ENCODE peak calls at places on chromosomes 7 and 10, in six cellular contexts. One of them, this sample, is unnamed.

GRCh38 chr7:110922906-110923305 is 168.0 kb upstream of the LRRN3 start:
- DNase-seq in tibial nerve: no peak
- DNase-seq in prostate gland: no peak
- DNase-seq in body of pancreas: no peak
- DNase-seq in stomach: no peak
- DNase-seq in transverse colon: no peak
- DNase-seq in this sample: no peak

GRCh38 chr7:50707607-50708006 is 75.1 kb downstream of the GRB10 start:
- DNase-seq in tibial nerve: no peak
- DNase-seq in prostate gland: no peak
- DNase-seq in body of pancreas: no peak
- DNase-seq in stomach: no peak
- DNase-seq in transverse colon: no peak
- DNase-seq in this sample: no peak

GRCh38 chr10:74153123-74153522 is 2.1 kb downstream of the ADK start:
- DNase-seq in tibial nerve: no peak
- DNase-seq in prostate gland: no peak
- DNase-seq in body of pancreas: peak
- DNase-seq in stomach: no peak
- DNase-seq in transverse colon: no peak
- DNase-seq in this sample: no peak

GRCh38 chr7:27961255-27961654 is 219.3 kb downstream of the JAZF1 start:
- DNase-seq in tibial nerve: no peak
- DNase-seq in prostate gland: no peak
- DNase-seq in body of pancreas: no peak
- DNase-seq in stomach: no peak
- DNase-seq in transverse colon: no peak
- DNase-seq in this sample: no peak

GRCh38 chr7:131004371-131004770 is 270.4 kb upstream of the KLF14 start:
- DNase-seq in tibial nerve: no peak
- DNase-seq in prostate gland: no peak
- DNase-seq in body of pancreas: no peak
- DNase-seq in stomach: no peak
- DNase-seq in transverse colon: no peak
- DNase-seq in this sample: no peak

GRCh38 chr7:50393076-50393475 is 57.1 kb downstream of the FIGNL1 start:
- DNase-seq in tibial nerve: no peak
- DNase-seq in prostate gland: no peak
- DNase-seq in body of pancreas: no peak
- DNase-seq in stomach: no peak
- DNase-seq in transverse colon: no peak
- DNase-seq in this sample: no peak

GRCh38 chr10:69504576-69505250 is 53.4 kb downstream of the TSPAN15 start:
- DNase-seq in tibial nerve: no peak
- DNase-seq in prostate gland: no peak
- DNase-seq in body of pancreas: no peak
- DNase-seq in stomach: no peak
- DNase-seq in transverse colon: no peak
- DNase-seq in this sample: peak

GRCh38 chr7:8442295-8442813 is 8.9 kb downstream of the NXPH1 start:
- DNase-seq in tibial nerve: no peak
- DNase-seq in prostate gland: no peak
- DNase-seq in body of pancreas: no peak
- DNase-seq in stomach: no peak
- DNase-seq in transverse colon: no peak
- DNase-seq in this sample: no peak

GRCh38 chr7:50660040-50660829 is 95.0 kb upstream of the DDC start:
- DNase-seq in tibial nerve: no peak
- DNase-seq in prostate gland: no peak
- DNase-seq in body of pancreas: peak
- DNase-seq in stomach: no peak
- DNase-seq in transverse colon: peak
- DNase-seq in this sample: no peak

GRCh38 chr10:72802291-72803118 is 91.0 kb upstream of the OIT3 start:
- DNase-seq in tibial nerve: no peak
- DNase-seq in prostate gland: no peak
- DNase-seq in body of pancreas: no peak
- DNase-seq in stomach: no peak
- DNase-seq in transverse colon: no peak
- DNase-seq in this sample: no peak

GRCh38 chr10:34854147-34854601 is 39.1 kb upstream of the PARD3 start:
- DNase-seq in tibial nerve: no peak
- DNase-seq in prostate gland: peak
- DNase-seq in body of pancreas: no peak
- DNase-seq in stomach: no peak
- DNase-seq in transverse colon: no peak
- DNase-seq in this sample: peak

GRCh38 chr10:98019784-98020183 is 10.6 kb downstream of the CRTAC1 start:
- DNase-seq in tibial nerve: no peak
- DNase-seq in prostate gland: no peak
- DNase-seq in body of pancreas: no peak
- DNase-seq in stomach: no peak
- DNase-seq in transverse colon: no peak
- DNase-seq in this sample: no peak

GRCh38 chr10:125414998-125415397 is 254.6 kb upstream of the CTBP2 start:
- DNase-seq in tibial nerve: no peak
- DNase-seq in prostate gland: no peak
- DNase-seq in body of pancreas: no peak
- DNase-seq in stomach: no peak
- DNase-seq in transverse colon: no peak
- DNase-seq in this sample: no peak

GRCh38 chr10:70913546-70914240 is 25.3 kb upstream of the PCBD1 start:
- DNase-seq in tibial nerve: no peak
- DNase-seq in prostate gland: no peak
- DNase-seq in body of pancreas: no peak
- DNase-seq in stomach: no peak
- DNase-seq in transverse colon: no peak
- DNase-seq in this sample: no peak

GRCh38 chr10:101558671-101559595 is 29.1 kb downstream of the POLL start:
- DNase-seq in tibial nerve: no peak
- DNase-seq in prostate gland: no peak
- DNase-seq in body of pancreas: no peak
- DNase-seq in stomach: no peak
- DNase-seq in transverse colon: no peak
- DNase-seq in this sample: peak

GRCh38 chr10:17019696-17020095 is 109.9 kb downstream of the CUBN start:
- DNase-seq in tibial nerve: no peak
- DNase-seq in prostate gland: no peak
- DNase-seq in body of pancreas: no peak
- DNase-seq in stomach: no peak
- DNase-seq in transverse colon: peak
- DNase-seq in this sample: no peak

GRCh38 chr10:17022399-17022798 is 107.2 kb downstream of the CUBN start:
- DNase-seq in tibial nerve: no peak
- DNase-seq in prostate gland: no peak
- DNase-seq in body of pancreas: no peak
- DNase-seq in stomach: no peak
- DNase-seq in transverse colon: no peak
- DNase-seq in this sample: no peak

GRCh38 chr10:17022898-17023297 is 106.7 kb downstream of the CUBN start:
- DNase-seq in tibial nerve: no peak
- DNase-seq in prostate gland: no peak
- DNase-seq in body of pancreas: no peak
- DNase-seq in stomach: no peak
- DNase-seq in transverse colon: no peak
- DNase-seq in this sample: no peak

GRCh38 chr10:17023386-17024298 is 106.0 kb downstream of the CUBN start:
- DNase-seq in tibial nerve: no peak
- DNase-seq in prostate gland: no peak
- DNase-seq in body of pancreas: peak
- DNase-seq in stomach: peak
- DNase-seq in transverse colon: peak
- DNase-seq in this sample: peak

GRCh38 chr10:17021661-17022060 is 108.0 kb downstream of the CUBN start:
- DNase-seq in tibial nerve: no peak
- DNase-seq in prostate gland: no peak
- DNase-seq in body of pancreas: no peak
- DNase-seq in stomach: no peak
- DNase-seq in transverse colon: no peak
- DNase-seq in this sample: no peak
- H3K4me3 ChIP-seq in tibial nerve: no peak
- H3K4me3 ChIP-seq in prostate gland: no peak
- H3K4me3 ChIP-seq in body of pancreas: no peak
- H3K4me3 ChIP-seq in stomach: no peak
- H3K4me3 ChIP-seq in transverse colon: no peak
- H3K4me3 ChIP-seq in this sample: no peak

GRCh38 chr7:104955276-104955675 is 58.7 kb upstream of the KMT2E start:
- DNase-seq in tibial nerve: no peak
- DNase-seq in prostate gland: no peak
- DNase-seq in body of pancreas: no peak
- DNase-seq in stomach: no peak
- DNase-seq in transverse colon: no peak
- DNase-seq in this sample: no peak

GRCh38 chr7:104960741-104961479 is 53.1 kb upstream of the KMT2E start:
- DNase-seq in tibial nerve: no peak
- DNase-seq in prostate gland: peak
- DNase-seq in body of pancreas: peak
- DNase-seq in stomach: no peak
- DNase-seq in transverse colon: no peak
- DNase-seq in this sample: no peak

GRCh38 chr7:104958278-104958903 is 55.6 kb upstream of the KMT2E start:
- DNase-seq in tibial nerve: no peak
- DNase-seq in prostate gland: no peak
- DNase-seq in body of pancreas: no peak
- DNase-seq in stomach: peak
- DNase-seq in transverse colon: no peak
- DNase-seq in this sample: no peak

GRCh38 chr7:104951546-104951945 is 62.5 kb upstream of the KMT2E start:
- DNase-seq in tibial nerve: peak
- DNase-seq in prostate gland: no peak
- DNase-seq in body of pancreas: peak
- DNase-seq in stomach: no peak
- DNase-seq in transverse colon: no peak
- DNase-seq in this sample: no peak

GRCh38 chr7:104956753-104957450 is 57.1 kb upstream of the KMT2E start:
- DNase-seq in tibial nerve: no peak
- DNase-seq in prostate gland: no peak
- DNase-seq in body of pancreas: no peak
- DNase-seq in stomach: no peak
- DNase-seq in transverse colon: no peak
- DNase-seq in this sample: no peak
- H3K27ac ChIP-seq in tibial nerve: peak
- H3K27ac ChIP-seq in prostate gland: peak
- H3K27ac ChIP-seq in body of pancreas: no peak
- H3K27ac ChIP-seq in stomach: peak
- H3K27ac ChIP-seq in transverse colon: peak
- H3K27ac ChIP-seq in this sample: peak

GRCh38 chr7:128947854-128948253 is 10.1 kb downstream of the IRF5 start:
- DNase-seq in tibial nerve: no peak
- DNase-seq in prostate gland: no peak
- DNase-seq in body of pancreas: no peak
- DNase-seq in stomach: no peak
- DNase-seq in transverse colon: no peak
- DNase-seq in this sample: no peak

GRCh38 chr7:128945668-128946366 is 8.1 kb downstream of the IRF5 start:
- DNase-seq in tibial nerve: no peak
- DNase-seq in prostate gland: no peak
- DNase-seq in body of pancreas: no peak
- DNase-seq in stomach: no peak
- DNase-seq in transverse colon: no peak
- DNase-seq in this sample: no peak

GRCh38 chr7:128941946-128942526 is 4.3 kb downstream of the IRF5 start:
- DNase-seq in tibial nerve: no peak
- DNase-seq in prostate gland: no peak
- DNase-seq in body of pancreas: no peak
- DNase-seq in stomach: no peak
- DNase-seq in transverse colon: no peak
- DNase-seq in this sample: no peak

GRCh38 chr7:128946936-128947830 is 9.5 kb downstream of the IRF5 start:
- DNase-seq in tibial nerve: no peak
- DNase-seq in prostate gland: no peak
- DNase-seq in body of pancreas: no peak
- DNase-seq in stomach: no peak
- DNase-seq in transverse colon: no peak
- DNase-seq in this sample: no peak

GRCh38 chr7:128944487-128945236 is 6.9 kb downstream of the IRF5 start:
- DNase-seq in tibial nerve: no peak
- DNase-seq in prostate gland: no peak
- DNase-seq in body of pancreas: no peak
- DNase-seq in stomach: no peak
- DNase-seq in transverse colon: no peak
- DNase-seq in this sample: no peak
- TF ChIP-seq POLR2A in tibial nerve: no peak
- TF ChIP-seq POLR2A in prostate gland: no peak
- TF ChIP-seq POLR2A in body of pancreas: no peak
- TF ChIP-seq POLR2A in stomach: no peak
- TF ChIP-seq POLR2A in transverse colon: no peak
- TF ChIP-seq POLR2A in this sample: no peak

GRCh38 chr10:95756061-95756751 is at the start of gene ENTPD1:
- DNase-seq in tibial nerve: no peak
- DNase-seq in prostate gland: no peak
- DNase-seq in body of pancreas: peak
- DNase-seq in stomach: no peak
- DNase-seq in transverse colon: peak
- DNase-seq in this sample: no peak

GRCh38 chr10:95759233-95759826 is 3.4 kb downstream of the ENTPD1 start:
- DNase-seq in tibial nerve: no peak
- DNase-seq in prostate gland: no peak
- DNase-seq in body of pancreas: no peak
- DNase-seq in stomach: no peak
- DNase-seq in transverse colon: no peak
- DNase-seq in this sample: no peak

GRCh38 chr10:95756796-95757657 is 1.1 kb downstream of the ENTPD1 start:
- DNase-seq in tibial nerve: no peak
- DNase-seq in prostate gland: no peak
- DNase-seq in body of pancreas: no peak
- DNase-seq in stomach: no peak
- DNase-seq in transverse colon: no peak
- DNase-seq in this sample: no peak

GRCh38 chr10:95755511-95756004 is 405 bp upstream of the ENTPD1 start:
- DNase-seq in tibial nerve: no peak
- DNase-seq in prostate gland: no peak
- DNase-seq in body of pancreas: peak
- DNase-seq in stomach: peak
- DNase-seq in transverse colon: peak
- DNase-seq in this sample: peak

GRCh38 chr10:95758351-95759025 is 2.5 kb downstream of the ENTPD1 start:
- DNase-seq in tibial nerve: no peak
- DNase-seq in prostate gland: no peak
- DNase-seq in body of pancreas: no peak
- DNase-seq in stomach: no peak
- DNase-seq in transverse colon: peak
- DNase-seq in this sample: no peak
- H3K4me3 ChIP-seq in tibial nerve: no peak
- H3K4me3 ChIP-seq in prostate gland: no peak
- H3K4me3 ChIP-seq in body of pancreas: no peak
- H3K4me3 ChIP-seq in stomach: peak
- H3K4me3 ChIP-seq in transverse colon: no peak
- H3K4me3 ChIP-seq in this sample: no peak

This sample was measured in sigmoid colon.